ENCODE peak calls at places on chromosomes 3 and 15, in seven cellular contexts. T, P, W, U, D, R and H are unnamed samples. For H3K27me3, the result is how much of the 10 kb centered on the place peaks cover.

GRCh38 chr3:84987709-84988504 is 29.1 kb downstream of the CADM2 start:
- DNase-seq in T (no peak), P (no peak), W (no peak), U (no peak), D (no peak), R (no peak), H (no peak)

GRCh38 chr3:68817243-68817642 is 115.1 kb downstream of the TAFA4 start:
- DNase-seq in T (no peak), P (no peak), W (no peak), U (no peak), D (no peak), R (no peak), H (no peak)

GRCh38 chr3:61537366-61537765 is 24.0 kb upstream of the PTPRG start:
- DNase-seq in T (no peak), P (peak), W (no peak), U (no peak), D (no peak), R (no peak), H (no peak)

GRCh38 chr3:152738656-152739055 is 96.3 kb upstream of the P2RY1 start:
- DNase-seq in T (no peak), P (no peak), W (no peak), U (no peak), D (no peak), R (no peak), H (peak)

GRCh38 chr15:90106522-90107117 is 4.4 kb upstream of the IDH2 start:
- DNase-seq in T (peak), P (peak), W (no peak), U (no peak), D (no peak), R (no peak), H (no peak)

GRCh38 chr3:41867533-41867932 is 94.4 kb downstream of the ULK4 start:
- DNase-seq in T (no peak), P (no peak), W (no peak), U (no peak), D (no peak), R (no peak), H (no peak)

GRCh38 chr15:66323312-66323928 is 30.1 kb downstream of the DIS3L start:
- DNase-seq in T (no peak), P (no peak), W (no peak), U (no peak), D (no peak), R (no peak), H (no peak)

GRCh38 chr3:58804914-58805313 is 138.3 kb upstream of the FAM3D start:
- DNase-seq in T (no peak), P (no peak), W (no peak), U (no peak), D (no peak), R (no peak), H (no peak)

GRCh38 chr3:124363451-124363850 is 366.8 kb upstream of the UMPS start:
- DNase-seq in T (no peak), P (no peak), W (peak), U (no peak), D (no peak), R (no peak), H (no peak)

GRCh38 chr3:52388933-52389332 is 56.0 kb downstream of the SEMA3G start:
- DNase-seq in T (no peak), P (no peak), W (no peak), U (no peak), D (no peak), R (no peak), H (no peak)

GRCh38 chr3:158920375-158920774 is 118.5 kb downstream of the MFSD1 start:
- DNase-seq in T (no peak), P (no peak), W (no peak), U (no peak), D (no peak), R (no peak), H (no peak)

GRCh38 chr15:90814193-90814811 is 54.1 kb upstream of the FURIN start:
- DNase-seq in T (no peak), P (no peak), W (no peak), U (no peak), D (peak), R (no peak), H (no peak)

GRCh38 chr3:133939496-133939835 is 43.8 kb upstream of the RAB6B start:
- DNase-seq in T (no peak), P (no peak), W (no peak), U (no peak), D (peak), R (no peak), H (no peak)

GRCh38 chr3:123044981-123045763 is 17.6 kb upstream of the SEMA5B start:
- DNase-seq in T (no peak), P (no peak), W (no peak), U (no peak), D (no peak), R (no peak), H (no peak)

GRCh38 chr3:139326131-139326530 is 17.7 kb upstream of the MRPS22 start:
- DNase-seq in T (no peak), P (no peak), W (no peak), U (no peak), D (no peak), R (no peak), H (no peak)

GRCh38 chr3:17336291-17336690 is 406.1 kb downstream of the TBC1D5 start:
- DNase-seq in T (no peak), P (no peak), W (no peak), U (no peak), D (no peak), R (no peak), H (no peak)

GRCh38 chr15:70596354-70597055 is 166.9 kb downstream of the UACA start:
- DNase-seq in T (no peak), P (no peak), W (no peak), U (peak), D (no peak), R (no peak), H (no peak)

GRCh38 chr3:64792458-64792857 is 104.7 kb upstream of the ADAMTS9 start:
- DNase-seq in T (no peak), P (no peak), W (no peak), U (no peak), D (no peak), R (no peak), H (no peak)

GRCh38 chr3:173730391-173730790 is 332.8 kb downstream of the NLGN1 start:
- DNase-seq in T (no peak), P (no peak), W (no peak), U (no peak), D (no peak), R (no peak), H (no peak)

GRCh38 chr3:71303627-71304260 is 279.8 kb downstream of the FOXP1 start:
- DNase-seq in T (no peak), P (no peak), W (no peak), U (no peak), D (no peak), R (no peak), H (no peak)

GRCh38 chr3:184491011-184491576 is 70.5 kb upstream of the EPHB3 start:
- DNase-seq in T (no peak), P (no peak), W (no peak), U (no peak), D (peak), R (no peak), H (no peak)

GRCh38 chr3:184496933-184497332 is 64.7 kb upstream of the EPHB3 start:
- DNase-seq in T (peak), P (no peak), W (no peak), U (no peak), D (no peak), R (no peak), H (no peak)

GRCh38 chr3:184488577-184488976 is 73.0 kb upstream of the EPHB3 start:
- DNase-seq in T (no peak), P (no peak), W (no peak), U (no peak), D (no peak), R (no peak), H (no peak)

GRCh38 chr3:184489457-184489856 is 72.1 kb upstream of the EPHB3 start:
- DNase-seq in T (no peak), P (no peak), W (no peak), U (no peak), D (no peak), R (no peak), H (no peak)

GRCh38 chr3:184491867-184492615 is 69.5 kb upstream of the EPHB3 start:
- DNase-seq in T (peak), P (no peak), W (no peak), U (no peak), D (no peak), R (no peak), H (no peak)
- H3K27me3 ChIP-seq in T (half or more), P (half or more), W (under half), U (under half), D (under half), R (under half), H (under half)

DNA sequence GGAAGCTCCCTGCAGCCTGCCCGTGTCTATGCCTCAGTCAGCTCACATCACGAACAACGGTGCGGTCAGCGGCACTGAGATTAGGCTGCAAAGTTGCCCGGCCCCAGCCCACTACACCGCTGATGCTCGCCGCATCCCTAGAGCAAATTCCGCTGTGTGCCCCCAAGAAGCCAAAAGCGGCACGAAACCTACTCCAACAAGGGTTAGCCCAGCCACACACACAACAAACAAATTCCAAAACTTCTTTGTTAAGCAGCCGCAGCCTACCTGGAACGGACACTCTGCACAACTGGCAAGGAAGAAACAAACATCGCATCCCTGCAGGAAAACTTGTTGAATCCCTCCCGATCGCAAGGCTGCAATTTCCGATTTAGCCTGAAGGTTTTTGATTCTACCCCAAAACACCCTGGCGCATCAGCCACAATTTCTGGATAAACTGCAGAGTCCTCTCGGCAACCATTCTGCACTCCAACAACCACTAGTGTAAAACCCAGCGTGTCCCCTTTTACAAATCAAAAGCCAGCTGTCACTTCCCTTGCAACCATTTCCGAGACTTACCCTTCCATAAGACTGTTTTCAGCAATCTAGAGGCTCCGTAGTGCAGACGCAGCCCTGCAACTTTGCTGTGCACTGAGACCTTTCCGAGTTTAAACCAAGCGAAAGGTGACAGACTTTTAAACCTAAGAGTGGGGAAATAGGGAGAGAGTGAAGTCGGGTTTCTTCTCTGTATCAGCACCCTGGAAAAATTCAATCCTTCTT is 425 bp downstream of the ROBO1 start:
- DNase-seq in T (no peak), P (no peak), W (no peak), U (no peak), D (no peak), R (no peak), H (no peak)
- TF ChIP-seq CTCF in T (no peak), P (no peak), W (no peak), U (no peak), D (no peak), R (no peak), H (no peak)

GRCh38 chr3:1828519-1828918 is 270.1 kb upstream of the CNTN4 start:
- DNase-seq in T (no peak), P (no peak), W (no peak), U (no peak), D (no peak), R (no peak), H (no peak)
- H3K4me3 ChIP-seq in T (no peak), P (no peak), W (no peak), U (no peak), D (no peak), R (no peak), H (no peak)

GRCh38 chr15:92343869-92344643 is 49.6 kb upstream of the ST8SIA2 start:
- DNase-seq in T (peak), P (peak), W (no peak), U (no peak), D (no peak), R (peak), H (no peak)
- H3K27me3 ChIP-seq in T (under half), P (under half), W (under half), U (under half), D (under half), R (under half), H (under half)

DNA sequence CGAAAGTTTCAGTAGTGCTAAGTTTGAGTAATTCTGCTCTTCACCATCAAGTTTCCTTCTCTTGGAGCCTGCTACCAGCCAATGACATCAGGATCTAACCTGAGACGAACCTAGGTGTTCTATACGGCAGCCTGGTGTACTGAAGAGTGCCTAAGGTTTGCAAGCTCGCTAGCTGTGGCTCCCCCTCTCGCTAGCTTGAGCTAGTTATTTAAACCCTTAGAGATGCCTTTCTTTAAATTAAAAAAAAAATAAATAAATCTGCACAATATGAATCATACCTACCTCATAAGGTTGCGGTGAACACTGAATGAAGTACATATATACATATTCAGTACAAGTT is 1.4 kb upstream of the COL8A1 start:
- DNase-seq in T (no peak), P (no peak), W (no peak), U (no peak), D (no peak), R (no peak), H (no peak)
- TF ChIP-seq CTCF in T (no peak), P (no peak), W (no peak), U (no peak), D (no peak), R (peak), H (no peak)

GRCh38 chr3:167380004-167380689 is at the start of gene ZBBX:
- DNase-seq in T (peak), P (peak), W (peak), U (peak), D (peak), R (peak), H (peak)
- H3K4me3 ChIP-seq in T (peak), P (no peak), W (peak), U (peak), D (peak), R (peak), H (peak)

GRCh38 chr3:14362890-14363289 is 39.5 kb upstream of the SLC6A6 start:
- DNase-seq in T (no peak), P (no peak), W (no peak), U (no peak), D (no peak), R (no peak), H (no peak)

GRCh38 chr3:14364580-14365292 is 37.7 kb upstream of the SLC6A6 start:
- DNase-seq in T (no peak), P (no peak), W (no peak), U (no peak), D (peak), R (no peak), H (no peak)

GRCh38 chr3:14363976-14364375 is 38.4 kb upstream of the SLC6A6 start:
- DNase-seq in T (no peak), P (no peak), W (no peak), U (no peak), D (no peak), R (no peak), H (no peak)

GRCh38 chr3:14361068-14361677 is 41.2 kb upstream of the SLC6A6 start:
- DNase-seq in T (no peak), P (no peak), W (no peak), U (no peak), D (no peak), R (no peak), H (no peak)

DNA sequence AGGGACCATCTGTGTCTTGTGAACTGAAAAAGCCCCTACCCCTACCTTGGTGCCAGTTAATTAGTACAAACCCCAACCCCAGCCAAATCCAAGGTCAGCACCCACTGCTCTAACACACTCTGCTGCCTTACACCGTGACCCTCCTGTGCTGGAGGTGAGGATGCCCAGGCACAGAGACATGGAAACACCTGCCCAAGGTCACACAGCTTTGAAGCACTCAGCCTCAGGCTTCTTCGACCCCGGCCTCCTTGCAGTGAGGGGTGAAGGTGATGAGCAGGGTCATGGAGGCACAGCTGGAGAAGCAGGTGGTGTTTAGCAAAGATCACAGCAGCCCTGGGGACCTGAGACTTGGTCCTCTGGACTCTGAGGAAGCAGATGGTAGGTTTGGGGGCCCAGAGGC is 39.0 kb upstream of the SLC6A6 start:
- DNase-seq in T (no peak), P (no peak), W (no peak), U (no peak), D (no peak), R (no peak), H (no peak)
- H3K27me3 ChIP-seq in T (under half), P (under half), W (under half), U (under half), D (under half), R (under half), H (under half)